ENCODE peak calls at places on chromosome 3, in five cellular contexts. G, H, Q, J and Y are unnamed samples.

GRCh38 chr3:114221165-114221880 is 16.1 kb downstream of the ZNF80 start:
- DNase-seq in Q (no peak), H (peak), G (no peak), J (peak), Y (no peak)

GRCh38 chr3:40847571-40847992 is 322.8 kb downstream of the ZNF621 start:
- DNase-seq in G (no peak), H (peak), Q (peak), J (no peak), Y (no peak)

GRCh38 chr3:18438586-18438985 is 13.4 kb upstream of the SATB1 start:
- DNase-seq in H (no peak), J (peak), Q (no peak), G (peak), Y (no peak)

GRCh38 chr3:79954756-79955155 is 187.0 kb upstream of the ROBO1 start:
- DNase-seq in G (no peak), H (no peak), J (no peak), Q (no peak), Y (no peak)

GRCh38 chr3:149234671-149235245 is 13.1 kb upstream of the CP start:
- DNase-seq in G (no peak), H (no peak), J (no peak), Q (peak), Y (no peak)

GRCh38 chr3:64027708-64028107 is 4.4 kb upstream of the PSMD6 start:
- DNase-seq in G (no peak), H (no peak), J (no peak), Q (no peak), Y (no peak)

GRCh38 chr3:144273611-144274010 is 302.0 kb downstream of the DIPK2A start:
- DNase-seq in G (no peak), Q (peak), H (peak), J (no peak), Y (no peak)

GRCh38 chr3:38002940-38003339 is 12.4 kb downstream of the VILL start:
- DNase-seq in H (no peak), G (no peak), J (no peak), Q (no peak), Y (no peak)

GRCh38 chr3:51717446-51717845 is 10.6 kb downstream of the GRM2 start:
- DNase-seq in J (no peak), G (no peak), H (no peak), Q (no peak), Y (no peak)

GRCh38 chr3:158105710-158106438 is at the start of gene SHOX2:
- DNase-seq in Q (peak), G (no peak), H (peak), J (no peak), Y (peak)

GRCh38 chr3:116886202-116886893 is 176.8 kb downstream of the TUSC7 start:
- DNase-seq in H (no peak), G (no peak), J (no peak), Q (no peak), Y (no peak)

GRCh38 chr3:65729553-65729952 is 309.2 kb downstream of the MAGI1 start:
- DNase-seq in H (peak), G (no peak), Q (no peak), J (no peak), Y (peak)

GRCh38 chr3:187000711-187001151 is 70.4 kb downstream of the ST6GAL1 start:
- DNase-seq in G (no peak), H (no peak), Q (no peak), J (peak), Y (no peak)

GRCh38 chr3:182959474-182960350 is 20.6 kb downstream of the DCUN1D1 start:
- DNase-seq in G (no peak), J (no peak), Q (no peak), H (peak), Y (no peak)

GRCh38 chr3:191695131-191695814 is 234.3 kb downstream of the PYDC2 start:
- DNase-seq in Q (no peak), J (no peak), H (no peak), G (no peak), Y (no peak)

GRCh38 chr3:12522721-12523120 is 22.6 kb downstream of the MKRN2OS start:
- DNase-seq in G (no peak), H (no peak), J (no peak), Q (no peak), Y (no peak)

GRCh38 chr3:150989208-150989607 is 16.7 kb upstream of the CLRN1 start:
- DNase-seq in Q (no peak), G (no peak), J (no peak), H (no peak), Y (no peak)

GRCh38 chr3:71520186-71521020 is 63.1 kb downstream of the FOXP1 start:
- DNase-seq in G (no peak), Q (no peak), J (no peak), H (peak), Y (no peak)

GRCh38 chr3:65436580-65436979 is 602.1 kb downstream of the MAGI1 start:
- DNase-seq in G (no peak), Q (peak), H (peak), J (no peak), Y (no peak)